ENCODE peak calls at places on chromosome 10, in six cellular contexts. One of them, this sample, is unnamed.

GRCh38 chr10:79442171-79443040 is 3.0 kb downstream of the ZCCHC24 start:
- DNase-seq in cardiac fibroblast: no peak
- DNase-seq in activated T-helper 1 cell treated with anti-CD3 and anti-CD28 coated beads, Interleukin-2, amount 50 U/mL, for 16 hours: no peak
- DNase-seq in upper lobe of right lung: peak; percentile 63
- DNase-seq in NCI-H1092: no peak
- DNase-seq in HCEC 1CT: no peak
- DNase-seq in this sample: no peak

GRCh38 chr10:119281581-119282071 is 74.3 kb downstream of the GRK5 start:
- DNase-seq in cardiac fibroblast: peak; percentile 29
- DNase-seq in activated T-helper 1 cell treated with anti-CD3 and anti-CD28 coated beads, Interleukin-2, amount 50 U/mL, for 16 hours: no peak
- DNase-seq in upper lobe of right lung: peak; percentile 73
- DNase-seq in NCI-H1092: peak; percentile 88
- DNase-seq in HCEC 1CT: no peak
- DNase-seq in this sample: peak; percentile 52

GRCh38 chr10:113368660-113369059 is 184.2 kb upstream of the HABP2 start:
- DNase-seq in cardiac fibroblast: no peak
- DNase-seq in activated T-helper 1 cell treated with anti-CD3 and anti-CD28 coated beads, Interleukin-2, amount 50 U/mL, for 16 hours: no peak
- DNase-seq in upper lobe of right lung: no peak
- DNase-seq in NCI-H1092: no peak
- DNase-seq in HCEC 1CT: no peak
- DNase-seq in this sample: no peak

GRCh38 chr10:123284022-123284421 is 129.8 kb downstream of the BUB3 start:
- DNase-seq in cardiac fibroblast: no peak
- DNase-seq in activated T-helper 1 cell treated with anti-CD3 and anti-CD28 coated beads, Interleukin-2, amount 50 U/mL, for 16 hours: no peak
- DNase-seq in upper lobe of right lung: no peak
- DNase-seq in NCI-H1092: no peak
- DNase-seq in HCEC 1CT: no peak
- DNase-seq in this sample: no peak

GRCh38 chr10:106498675-106499074 is 665.8 kb downstream of the SORCS1 start:
- DNase-seq in cardiac fibroblast: no peak
- DNase-seq in activated T-helper 1 cell treated with anti-CD3 and anti-CD28 coated beads, Interleukin-2, amount 50 U/mL, for 16 hours: no peak
- DNase-seq in upper lobe of right lung: no peak
- DNase-seq in NCI-H1092: no peak
- DNase-seq in HCEC 1CT: no peak
- DNase-seq in this sample: no peak

GRCh38 chr10:92880233-92880861 is 32.0 kb downstream of the EXOC6 start:
- DNase-seq in cardiac fibroblast: peak; percentile 80
- DNase-seq in activated T-helper 1 cell treated with anti-CD3 and anti-CD28 coated beads, Interleukin-2, amount 50 U/mL, for 16 hours: no peak
- DNase-seq in upper lobe of right lung: no peak
- DNase-seq in NCI-H1092: peak; percentile 17
- DNase-seq in HCEC 1CT: peak; percentile 76
- DNase-seq in this sample: no peak

GRCh38 chr10:110209399-110209925 is 2.1 kb downstream of the MXI1 start:
- DNase-seq in cardiac fibroblast: peak; percentile 73
- DNase-seq in activated T-helper 1 cell treated with anti-CD3 and anti-CD28 coated beads, Interleukin-2, amount 50 U/mL, for 16 hours: peak; percentile 58
- DNase-seq in upper lobe of right lung: peak; percentile 74
- DNase-seq in NCI-H1092: peak; percentile 2
- DNase-seq in HCEC 1CT: peak; percentile 87
- DNase-seq in this sample: no peak

GRCh38 chr10:83765711-83766110 is 373.6 kb upstream of the GHITM start:
- DNase-seq in cardiac fibroblast: peak; percentile 33
- DNase-seq in activated T-helper 1 cell treated with anti-CD3 and anti-CD28 coated beads, Interleukin-2, amount 50 U/mL, for 16 hours: no peak
- DNase-seq in upper lobe of right lung: no peak
- DNase-seq in NCI-H1092: no peak
- DNase-seq in HCEC 1CT: no peak
- DNase-seq in this sample: no peak

GRCh38 chr10:102815790-102816549 is 21.2 kb downstream of the CYP17A1 start:
- DNase-seq in cardiac fibroblast: peak; percentile 98
- DNase-seq in activated T-helper 1 cell treated with anti-CD3 and anti-CD28 coated beads, Interleukin-2, amount 50 U/mL, for 16 hours: no peak
- DNase-seq in upper lobe of right lung: no peak
- DNase-seq in NCI-H1092: no peak
- DNase-seq in HCEC 1CT: peak; percentile 81
- DNase-seq in this sample: no peak

GRCh38 chr10:93435621-93436385 is 46.3 kb downstream of the MYOF start:
- DNase-seq in cardiac fibroblast: peak; percentile 90
- DNase-seq in activated T-helper 1 cell treated with anti-CD3 and anti-CD28 coated beads, Interleukin-2, amount 50 U/mL, for 16 hours: no peak
- DNase-seq in upper lobe of right lung: no peak
- DNase-seq in NCI-H1092: no peak
- DNase-seq in HCEC 1CT: peak; percentile 91
- DNase-seq in this sample: no peak

GRCh38 chr10:35607475-35608316 is 2.6 kb downstream of the GJD4 start:
- DNase-seq in cardiac fibroblast: no peak
- DNase-seq in activated T-helper 1 cell treated with anti-CD3 and anti-CD28 coated beads, Interleukin-2, amount 50 U/mL, for 16 hours: no peak
- DNase-seq in upper lobe of right lung: no peak
- DNase-seq in NCI-H1092: no peak
- DNase-seq in HCEC 1CT: no peak
- DNase-seq in this sample: no peak

GRCh38 chr10:553233-553632 is 136.2 kb downstream of the DIP2C start:
- DNase-seq in cardiac fibroblast: no peak
- DNase-seq in activated T-helper 1 cell treated with anti-CD3 and anti-CD28 coated beads, Interleukin-2, amount 50 U/mL, for 16 hours: no peak
- DNase-seq in upper lobe of right lung: no peak
- DNase-seq in NCI-H1092: no peak
- DNase-seq in HCEC 1CT: no peak
- DNase-seq in this sample: no peak

GRCh38 chr10:48649349-48649944 is 35.2 kb upstream of the WDFY4 start:
- DNase-seq in cardiac fibroblast: peak; percentile 11
- DNase-seq in activated T-helper 1 cell treated with anti-CD3 and anti-CD28 coated beads, Interleukin-2, amount 50 U/mL, for 16 hours: no peak
- DNase-seq in upper lobe of right lung: no peak
- DNase-seq in NCI-H1092: no peak
- DNase-seq in HCEC 1CT: peak; percentile 24
- DNase-seq in this sample: no peak

GRCh38 chr10:31138026-31138553 is 106.4 kb upstream of the ZNF438 start:
- DNase-seq in cardiac fibroblast: no peak
- DNase-seq in activated T-helper 1 cell treated with anti-CD3 and anti-CD28 coated beads, Interleukin-2, amount 50 U/mL, for 16 hours: no peak
- DNase-seq in upper lobe of right lung: no peak
- DNase-seq in NCI-H1092: no peak
- DNase-seq in HCEC 1CT: no peak
- DNase-seq in this sample: no peak